ENCODE peak calls at places on chromosome 1, in seven cellular contexts. Y is fibroblast of lung, F is MM.1S, Q is thoracic aorta, E is endothelial cell of umbilical vein, A is left ventricle myocardium inferior, X is cardiac muscle cell. Z is an unnamed sample.

GRCh38 chr1:3904006-3904842 is 4.2 kb upstream of the C1orf174 start:
- DNase-seq in Q (no peak), A (no peak), F (no peak), Y (no peak), E (no peak), X (no peak), Z (no peak)

GRCh38 chr1:59604191-59604590 is 210.6 kb upstream of the HOOK1 start:
- DNase-seq in F (no peak), X (no peak), E (no peak), Q (no peak), Y (no peak), A (no peak), Z (no peak)

GRCh38 chr1:4024811-4025210 is 124.7 kb upstream of the C1orf174 start:
- DNase-seq in Y (no peak), E (no peak), F (no peak), Q (no peak), X (no peak), A (no peak), Z (no peak)

GRCh38 chr1:181140398-181140797 is 51.9 kb downstream of the IER5 start:
- DNase-seq in Y (no peak), Q (no peak), A (no peak), E (no peak), X (no peak), F (no peak), Z (no peak)

GRCh38 chr1:53043271-53043670 is 18.7 kb upstream of the PODN start:
- DNase-seq in Y (peak; percentile 47), F (no peak), X (peak; percentile 36), E (no peak), Q (no peak), A (no peak), Z (peak; percentile 53)

GRCh38 chr1:26597629-26598039 is 68.1 kb downstream of the RPS6KA1 start:
- DNase-seq in Q (no peak), Y (peak; percentile 71), X (peak; percentile 71), A (no peak), E (peak; percentile 72), F (peak; percentile 67), Z (no peak)

GRCh38 chr1:219812491-219813221 is 115.7 kb downstream of the SLC30A10 start:
- DNase-seq in F (peak; percentile 82), E (peak; percentile 26), Q (no peak), X (peak; percentile 83), Y (peak; percentile 75), A (no peak), Z (peak; percentile 17)

GRCh38 chr1:118717893-118718292 is 270.2 kb downstream of the TBX15 start:
- DNase-seq in F (no peak), Y (no peak), A (no peak), Q (no peak), X (no peak), E (no peak), Z (no peak)

GRCh38 chr1:210321131-210321530 is 7.6 kb upstream of the HHAT start:
- DNase-seq in F (no peak), E (no peak), Y (no peak), X (no peak), A (no peak), Q (no peak), Z (no peak)

GRCh38 chr1:235865565-235866206 is 1.0 kb downstream of the LYST start:
- DNase-seq in F (no peak), Q (no peak), Y (no peak), X (peak; percentile 18), E (no peak), A (no peak), Z (no peak)

GRCh38 chr1:2945821-2946231 is 75.4 kb upstream of the ACTRT2 start:
- DNase-seq in Q (no peak), E (no peak), X (no peak), A (no peak), Y (no peak), F (no peak), Z (no peak)

GRCh38 chr1:234579967-234580366 is 30.0 kb downstream of the IRF2BP2 start:
- DNase-seq in E (peak; percentile 14), F (no peak), A (no peak), Y (no peak), X (no peak), Q (no peak), Z (no peak)

DNA sequence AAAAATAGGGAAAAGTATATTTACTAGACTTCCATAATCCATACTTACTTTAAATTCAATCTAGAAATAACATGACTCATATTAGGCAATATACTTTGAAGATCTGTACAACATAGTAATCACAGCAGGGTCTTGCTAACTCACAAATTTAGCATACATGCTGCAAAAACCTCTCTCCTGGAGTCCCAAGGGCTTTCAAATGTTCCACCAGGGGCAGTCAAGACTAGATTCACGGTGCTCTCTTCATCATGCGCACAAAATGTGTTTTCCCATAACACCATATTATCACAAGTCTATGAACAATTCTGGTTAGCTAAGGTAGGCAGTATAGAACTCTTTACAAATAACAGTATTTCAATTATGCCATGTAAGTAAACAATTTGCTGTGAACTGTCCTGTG is 45.8 kb downstream of the SSX2IP start:
- DNase-seq in Q (no peak), X (no peak), E (no peak), Y (no peak), A (no peak), F (no peak), Z (no peak)
- TF ChIP-seq CTCF in Q (no peak), X (no peak), E (no peak), Y (no peak), A (no peak), F (no peak), Z (no peak)

GRCh38 chr1:1776672-1777393 is 1.4 kb downstream of the NADK start:
- DNase-seq in F (no peak), X (no peak), A (no peak), Y (no peak), E (no peak), Q (no peak), Z (no peak)
- H3K4me3 ChIP-seq in F (peak overlapping the region; percentile 99), X (peak overlapping the region; percentile 71), A (peak overlapping the region; percentile 98), Y (peak overlapping the region; percentile 79), E (peak overlapping the region; percentile 53), Q (peak overlapping the region; percentile 74), Z (peak overlapping the region; percentile 82)

GRCh38 chr1:42146916-42147320 is 6.3 kb upstream of the GUCA2B start:
- DNase-seq in E (peak; percentile 49), Y (peak; percentile 53), F (peak; percentile 71), A (peak; percentile 63), X (peak; percentile 66), Q (no peak), Z (no peak)
- TF ChIP-seq CTCF in E (peak; percentile 74), Y (peak; percentile 85), F (peak; percentile 83), A (peak; percentile 81), X (peak; percentile 90), Q (peak; percentile 77), Z (peak; percentile 80)

GRCh38 chr1:167509587-167509986 is 8.7 kb downstream of the CD247 start:
- DNase-seq in E (no peak), X (no peak), F (no peak), Y (no peak), A (no peak), Q (no peak), Z (no peak)

GRCh38 chr1:167510880-167511279 is 7.4 kb downstream of the CD247 start:
- DNase-seq in Y (no peak), A (no peak), F (no peak), E (no peak), X (no peak), Q (no peak), Z (no peak)

GRCh38 chr1:167510244-167510643 is 8.1 kb downstream of the CD247 start:
- DNase-seq in Q (no peak), F (no peak), E (no peak), A (no peak), Y (no peak), X (no peak), Z (no peak)

GRCh38 chr1:167512262-167512661 is 6.1 kb downstream of the CD247 start:
- DNase-seq in F (no peak), Q (no peak), Y (no peak), E (no peak), A (no peak), X (no peak), Z (no peak)

GRCh38 chr1:167511374-167511986 is 6.8 kb downstream of the CD247 start:
- DNase-seq in X (no peak), A (no peak), F (no peak), Y (no peak), E (no peak), Q (no peak), Z (no peak)
- H3K4me3 ChIP-seq in X (no peak overlapping the region), A (no peak overlapping the region), F (no peak overlapping the region), Y (no peak overlapping the region), E (no peak overlapping the region), Q (no peak overlapping the region), Z (no peak overlapping the region)

GRCh38 chr1:28789816-28790215 is 22.2 kb upstream of the OPRD1 start:
- DNase-seq in Q (no peak), E (no peak), X (no peak), A (no peak), Y (no peak), F (no peak), Z (no peak)

GRCh38 chr1:28796321-28797213 is 15.4 kb upstream of the OPRD1 start:
- DNase-seq in A (no peak), E (no peak), X (peak; percentile 29), Q (no peak), Y (no peak), F (no peak), Z (peak; percentile 5)

GRCh38 chr1:28790384-28791035 is 21.5 kb upstream of the OPRD1 start:
- DNase-seq in F (no peak), A (no peak), E (no peak), Y (no peak), X (no peak), Q (no peak), Z (no peak)

GRCh38 chr1:28789412-28789811 is 22.6 kb upstream of the OPRD1 start:
- DNase-seq in E (no peak), Q (no peak), X (no peak), A (no peak), F (no peak), Y (no peak), Z (no peak)

GRCh38 chr1:28792644-28793121 is 19.3 kb upstream of the OPRD1 start:
- DNase-seq in A (no peak), F (no peak), E (no peak), Q (no peak), Y (no peak), X (no peak), Z (no peak)
- TF ChIP-seq CTCF in A (peak; percentile 47), F (no peak), E (no peak), Q (no peak), Y (no peak), X (no peak), Z (no peak)

Z was measured in AG04449.